ENCODE peak calls at places on chromosome 19, in four cellular contexts. One of them, this sample, is unnamed.
A peak's percentile ranks its signal among the peaks of the same experiment; 100 is the strongest.

GRCh38 chr19:11288349-11288748 is 7.6 kb upstream of the TSPAN16 start:
- DNase-seq in IMR-90: peak; percentile 41
- DNase-seq in iris pigment epithelial cell: peak; percentile 46
- DNase-seq in stimulated activated CD4-positive, alpha-beta T cell treated with anti-CD3 and anti-CD28 coated beads, Interleukin-12 subunit alpha, Interleukin-12 subunit beta, amount 100 ng/mL, for 4 hours: no peak
- DNase-seq in this sample: no peak

GRCh38 chr19:17611462-17612244 is 56.2 kb downstream of the COLGALT1 start:
- DNase-seq in IMR-90: no peak
- DNase-seq in iris pigment epithelial cell: no peak
- DNase-seq in stimulated activated CD4-positive, alpha-beta T cell treated with anti-CD3 and anti-CD28 coated beads, Interleukin-12 subunit alpha, Interleukin-12 subunit beta, amount 100 ng/mL, for 4 hours: no peak
- DNase-seq in this sample: no peak

GRCh38 chr19:29623726-29624488 is 17.8 kb downstream of the POP4 start:
- DNase-seq in IMR-90: no peak
- DNase-seq in iris pigment epithelial cell: no peak
- DNase-seq in stimulated activated CD4-positive, alpha-beta T cell treated with anti-CD3 and anti-CD28 coated beads, Interleukin-12 subunit alpha, Interleukin-12 subunit beta, amount 100 ng/mL, for 4 hours: no peak
- DNase-seq in this sample: no peak

GRCh38 chr19:46376241-46377153 is 29.6 kb downstream of the PPP5C start:
- DNase-seq in IMR-90: no peak
- DNase-seq in iris pigment epithelial cell: no peak
- DNase-seq in stimulated activated CD4-positive, alpha-beta T cell treated with anti-CD3 and anti-CD28 coated beads, Interleukin-12 subunit alpha, Interleukin-12 subunit beta, amount 100 ng/mL, for 4 hours: no peak
- DNase-seq in this sample: no peak

GRCh38 chr19:57769345-57770131 is at the start of gene ZNF586:
- DNase-seq in IMR-90: peak; percentile 93
- DNase-seq in iris pigment epithelial cell: peak; percentile 96
- DNase-seq in stimulated activated CD4-positive, alpha-beta T cell treated with anti-CD3 and anti-CD28 coated beads, Interleukin-12 subunit alpha, Interleukin-12 subunit beta, amount 100 ng/mL, for 4 hours: peak; percentile 77
- DNase-seq in this sample: peak; percentile 57

GRCh38 chr19:48254529-48254970 is 1.2 kb downstream of the CARD8 start:
- DNase-seq in IMR-90: no peak
- DNase-seq in iris pigment epithelial cell: no peak
- DNase-seq in stimulated activated CD4-positive, alpha-beta T cell treated with anti-CD3 and anti-CD28 coated beads, Interleukin-12 subunit alpha, Interleukin-12 subunit beta, amount 100 ng/mL, for 4 hours: no peak
- DNase-seq in this sample: no peak

GRCh38 chr19:49339364-49340068 is 4.3 kb downstream of the CD37 start:
- DNase-seq in IMR-90: peak; percentile 50
- DNase-seq in iris pigment epithelial cell: peak; percentile 95
- DNase-seq in stimulated activated CD4-positive, alpha-beta T cell treated with anti-CD3 and anti-CD28 coated beads, Interleukin-12 subunit alpha, Interleukin-12 subunit beta, amount 100 ng/mL, for 4 hours: no peak
- DNase-seq in this sample: no peak

GRCh38 chr19:23439623-23440022 is 44.4 kb upstream of the ZNF91 start:
- DNase-seq in IMR-90: no peak
- DNase-seq in iris pigment epithelial cell: no peak
- DNase-seq in stimulated activated CD4-positive, alpha-beta T cell treated with anti-CD3 and anti-CD28 coated beads, Interleukin-12 subunit alpha, Interleukin-12 subunit beta, amount 100 ng/mL, for 4 hours: no peak
- DNase-seq in this sample: no peak

GRCh38 chr19:35543280-35544109 is 1.9 kb upstream of the TMEM147 start:
- DNase-seq in IMR-90: no peak
- DNase-seq in iris pigment epithelial cell: no peak
- DNase-seq in stimulated activated CD4-positive, alpha-beta T cell treated with anti-CD3 and anti-CD28 coated beads, Interleukin-12 subunit alpha, Interleukin-12 subunit beta, amount 100 ng/mL, for 4 hours: no peak
- DNase-seq in this sample: no peak

GRCh38 chr19:2561895-2562294 is 86.0 kb downstream of the GADD45B start:
- DNase-seq in IMR-90: no peak
- DNase-seq in iris pigment epithelial cell: no peak
- DNase-seq in stimulated activated CD4-positive, alpha-beta T cell treated with anti-CD3 and anti-CD28 coated beads, Interleukin-12 subunit alpha, Interleukin-12 subunit beta, amount 100 ng/mL, for 4 hours: peak; percentile 59
- DNase-seq in this sample: peak; percentile 61

GRCh38 chr19:14576363-14576762 is 4.5 kb upstream of the NDUFB7 start:
- DNase-seq in IMR-90: no peak
- DNase-seq in iris pigment epithelial cell: no peak
- DNase-seq in stimulated activated CD4-positive, alpha-beta T cell treated with anti-CD3 and anti-CD28 coated beads, Interleukin-12 subunit alpha, Interleukin-12 subunit beta, amount 100 ng/mL, for 4 hours: no peak
- DNase-seq in this sample: no peak

GRCh38 chr19:46840157-46840942 is 10.3 kb downstream of the AP2S1 start:
- DNase-seq in IMR-90: peak; percentile 70
- DNase-seq in iris pigment epithelial cell: peak; percentile 54
- DNase-seq in stimulated activated CD4-positive, alpha-beta T cell treated with anti-CD3 and anti-CD28 coated beads, Interleukin-12 subunit alpha, Interleukin-12 subunit beta, amount 100 ng/mL, for 4 hours: peak; percentile 40
- DNase-seq in this sample: peak; percentile 48

GRCh38 chr19:6225232-6225635 is 54.5 kb downstream of the MLLT1 start:
- DNase-seq in IMR-90: no peak
- DNase-seq in iris pigment epithelial cell: no peak
- DNase-seq in stimulated activated CD4-positive, alpha-beta T cell treated with anti-CD3 and anti-CD28 coated beads, Interleukin-12 subunit alpha, Interleukin-12 subunit beta, amount 100 ng/mL, for 4 hours: no peak
- DNase-seq in this sample: no peak

GRCh38 chr19:38615007-38615581 is 2.7 kb downstream of the MAP4K1 start:
- DNase-seq in IMR-90: no peak
- DNase-seq in iris pigment epithelial cell: no peak
- DNase-seq in stimulated activated CD4-positive, alpha-beta T cell treated with anti-CD3 and anti-CD28 coated beads, Interleukin-12 subunit alpha, Interleukin-12 subunit beta, amount 100 ng/mL, for 4 hours: no peak
- DNase-seq in this sample: no peak

GRCh38 chr19:40625406-40626120 is 24.4 kb downstream of the LTBP4 start:
- DNase-seq in IMR-90: no peak
- DNase-seq in iris pigment epithelial cell: no peak
- DNase-seq in stimulated activated CD4-positive, alpha-beta T cell treated with anti-CD3 and anti-CD28 coated beads, Interleukin-12 subunit alpha, Interleukin-12 subunit beta, amount 100 ng/mL, for 4 hours: no peak
- DNase-seq in this sample: no peak

GRCh38 chr19:10882108-10882457 is 10.7 kb downstream of the CARM1 start:
- DNase-seq in IMR-90: no peak
- DNase-seq in iris pigment epithelial cell: no peak
- DNase-seq in stimulated activated CD4-positive, alpha-beta T cell treated with anti-CD3 and anti-CD28 coated beads, Interleukin-12 subunit alpha, Interleukin-12 subunit beta, amount 100 ng/mL, for 4 hours: no peak
- DNase-seq in this sample: no peak

GRCh38 chr19:57359300-57359699 is 4.1 kb upstream of the TRAPPC2B start:
- DNase-seq in IMR-90: no peak
- DNase-seq in iris pigment epithelial cell: no peak
- DNase-seq in stimulated activated CD4-positive, alpha-beta T cell treated with anti-CD3 and anti-CD28 coated beads, Interleukin-12 subunit alpha, Interleukin-12 subunit beta, amount 100 ng/mL, for 4 hours: no peak
- DNase-seq in this sample: no peak

GRCh38 chr19:31272707-31273106 is 76.5 kb downstream of the TSHZ3 start:
- DNase-seq in IMR-90: no peak
- DNase-seq in iris pigment epithelial cell: no peak
- DNase-seq in stimulated activated CD4-positive, alpha-beta T cell treated with anti-CD3 and anti-CD28 coated beads, Interleukin-12 subunit alpha, Interleukin-12 subunit beta, amount 100 ng/mL, for 4 hours: no peak
- DNase-seq in this sample: no peak

GRCh38 chr19:51294211-51294976 is 17.1 kb upstream of the IGLON5 start:
- DNase-seq in IMR-90: no peak
- DNase-seq in iris pigment epithelial cell: no peak
- DNase-seq in stimulated activated CD4-positive, alpha-beta T cell treated with anti-CD3 and anti-CD28 coated beads, Interleukin-12 subunit alpha, Interleukin-12 subunit beta, amount 100 ng/mL, for 4 hours: no peak
- DNase-seq in this sample: no peak

GRCh38 chr19:36255316-36255715 is 40.4 kb downstream of the ZNF146 start:
- DNase-seq in IMR-90: no peak
- DNase-seq in iris pigment epithelial cell: no peak
- DNase-seq in stimulated activated CD4-positive, alpha-beta T cell treated with anti-CD3 and anti-CD28 coated beads, Interleukin-12 subunit alpha, Interleukin-12 subunit beta, amount 100 ng/mL, for 4 hours: no peak
- DNase-seq in this sample: no peak